ENCODE peak calls at places on chromosomes 11 and 22, in nine cellular contexts. N, R, X, A, H, V, K, B and Y are unnamed samples.

GRCh38 chr11:15815246-15816209 is 540.8 kb downstream of the SOX6 start:
- DNase-seq in K (no peak), N (peak; percentile 76), V (no peak), H (no peak), A (peak; percentile 46), B (no peak), X (no peak), R (peak; percentile 52), Y (no peak)

GRCh38 chr11:44658451-44658850 is 68.3 kb upstream of the TSPAN18 start:
- DNase-seq in H (no peak), K (peak; percentile 25), R (no peak), X (no peak), N (peak; percentile 35), V (peak; percentile 37), A (no peak), B (peak; percentile 13), Y (no peak)

GRCh38 chr11:35274909-35275807 is 136.2 kb downstream of the CD44 start:
- DNase-seq in R (no peak), K (no peak), N (no peak), V (no peak), H (peak; percentile 88), A (peak; percentile 57), B (no peak), X (no peak), Y (no peak)

GRCh38 chr22:19109198-19110063 is 12.8 kb downstream of the DGCR2 start:
- DNase-seq in H (peak; percentile 26), K (no peak), N (peak; percentile 90), V (peak; percentile 87), B (peak; percentile 64), R (peak; percentile 48), A (no peak), X (no peak), Y (peak; percentile 56)

GRCh38 chr11:6618117-6619020 is 853 bp downstream of the TPP1 start:
- DNase-seq in V (peak; percentile 34), R (peak; percentile 83), X (peak; percentile 82), N (peak; percentile 87), B (peak; percentile 90), K (peak; percentile 80), H (no peak), A (peak; percentile 60), Y (peak; percentile 35)

GRCh38 chr11:1652778-1653540 is 23.4 kb downstream of the KRTAP5-5 start:
- DNase-seq in V (peak; percentile 78), N (peak; percentile 57), A (peak; percentile 78), H (peak; percentile 94), R (peak; percentile 22), X (peak; percentile 92), K (peak; percentile 41), B (peak; percentile 29), Y (no peak)

GRCh38 chr11:64590763-64591221 is at the start of gene SLC22A12:
- DNase-seq in N (no peak), V (no peak), R (no peak), B (no peak), X (peak; percentile 57), K (no peak), A (no peak), H (peak; percentile 72), Y (no peak)

GRCh38 chr11:60858731-60859464 is 3.1 kb upstream of the PTGDR2 start:
- DNase-seq in K (no peak), V (no peak), N (no peak), R (no peak), A (no peak), X (peak; percentile 46), H (peak; percentile 45), B (no peak), Y (no peak)

GRCh38 chr11:70405679-70406395 is 7.5 kb downstream of the CTTN start:
- DNase-seq in H (no peak), A (no peak), R (no peak), X (no peak), N (no peak), B (no peak), K (no peak), V (no peak), Y (no peak)

GRCh38 chr11:46127150-46127638 is 5.9 kb upstream of the PHF21A start:
- DNase-seq in H (no peak), K (peak; percentile 46), A (peak; percentile 57), N (peak; percentile 81), X (no peak), R (peak; percentile 40), V (peak; percentile 70), B (peak; percentile 49), Y (no peak)

GRCh38 chr11:13669544-13670488 is 1.3 kb downstream of the FAR1 start:
- DNase-seq in B (no peak), R (no peak), K (no peak), V (peak; percentile 14), H (no peak), A (no peak), N (peak; percentile 26), X (no peak), Y (no peak)

GRCh38 chr22:31083377-31083768 is 2.3 kb downstream of the SMTN start:
- DNase-seq in V (no peak), N (no peak), B (no peak), K (no peak), X (peak; percentile 80), H (no peak), A (peak; percentile 82), R (no peak), Y (no peak)

GRCh38 chr11:120883404-120884135 is 140.3 kb upstream of the TBCEL start:
- DNase-seq in N (peak; percentile 56), A (no peak), V (no peak), K (no peak), R (peak; percentile 79), B (peak; percentile 54), H (peak; percentile 87), X (peak; percentile 81), Y (peak; percentile 12)

GRCh38 chr11:47003180-47003877 is 66.8 kb downstream of the CSTPP1 start:
- DNase-seq in B (no peak), N (no peak), V (no peak), H (no peak), R (no peak), X (no peak), K (no peak), A (no peak), Y (no peak)

GRCh38 chr22:43921361-43921760 is 2.2 kb upstream of the PNPLA3 start:
- DNase-seq in K (peak; percentile 65), R (peak; percentile 93), V (no peak), N (peak; percentile 52), H (no peak), X (no peak), B (peak; percentile 77), A (no peak), Y (peak; percentile 26)

GRCh38 chr11:124920870-124921609 is 2.0 kb downstream of the HEPN1 start:
- DNase-seq in X (peak; percentile 94), V (peak; percentile 86), R (peak; percentile 55), N (peak; percentile 68), K (peak; percentile 67), A (peak; percentile 60), B (peak; percentile 47), H (peak; percentile 90), Y (no peak)

GRCh38 chr11:24155792-24156191 is 341.1 kb upstream of the LUZP2 start:
- DNase-seq in A (no peak), B (no peak), X (no peak), V (no peak), N (no peak), K (no peak), R (no peak), H (no peak), Y (no peak)

GRCh38 chr11:34869425-34869824 is 46.8 kb downstream of the APIP start:
- DNase-seq in A (no peak), X (no peak), K (no peak), R (no peak), B (no peak), V (no peak), H (no peak), N (no peak), Y (no peak)

GRCh38 chr11:100855466-100856067 is 168.5 kb downstream of the ARHGAP42 start:
- DNase-seq in N (peak; percentile 81), R (peak; percentile 62), K (no peak), A (no peak), V (no peak), H (no peak), B (peak; percentile 68), X (no peak), Y (no peak)

GRCh38 chr22:50734986-50735738 is 2.8 kb upstream of the ACR start:
- DNase-seq in R (no peak), K (no peak), V (no peak), H (peak; percentile 35), A (peak; percentile 9), X (peak; percentile 28), B (no peak), N (no peak), Y (no peak)

GRCh38 chr11:12182650-12183511 is 72.5 kb downstream of the MICAL2 start:
- DNase-seq in V (no peak), X (peak; percentile 81), R (peak; percentile 99), A (no peak), K (peak; percentile 97), B (peak; percentile 98), H (peak; percentile 83), N (peak; percentile 99), Y (peak; percentile 98)
- H3K4me3 ChIP-seq in V (no peak overlapping the region), X (no peak overlapping the region), R (no peak overlapping the region), A (no peak overlapping the region), K (no peak overlapping the region), B (no peak overlapping the region), H (no peak overlapping the region), N (no peak overlapping the region), Y (no peak overlapping the region)

DNA sequence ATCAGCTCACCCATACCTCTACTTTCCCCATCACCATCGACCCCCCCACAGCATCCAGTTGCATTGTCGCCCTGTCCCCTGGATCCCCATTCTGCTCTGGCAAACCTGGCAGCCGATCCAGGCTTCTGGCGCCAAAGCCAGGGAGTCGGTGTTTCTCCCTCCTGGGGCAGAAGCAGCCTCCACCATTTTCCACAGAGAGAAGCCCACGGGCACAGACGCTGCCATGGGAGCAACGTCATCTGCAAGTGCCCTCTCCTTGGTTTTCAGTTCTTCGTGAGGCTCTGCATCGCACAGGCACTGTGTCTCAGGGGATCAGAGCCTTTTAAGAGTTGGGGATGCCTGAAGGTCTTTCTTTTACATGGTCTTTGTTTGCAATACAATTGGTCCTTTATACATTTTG is 2.3 kb downstream of the YPEL4 start:
- DNase-seq in A (no peak), B (no peak), X (no peak), H (no peak), N (no peak), V (no peak), R (no peak), K (no peak), Y (no peak)
- H3K4me3 ChIP-seq in A (no peak overlapping the region), B (no peak overlapping the region), X (no peak overlapping the region), H (no peak overlapping the region), N (no peak overlapping the region), V (no peak overlapping the region), R (no peak overlapping the region), K (no peak overlapping the region), Y (peak overlapping the region; percentile 23)

GRCh38 chr11:17385926-17386325 is 2.5 kb downstream of the KCNJ11 start:
- DNase-seq in V (no peak), N (no peak), X (no peak), K (no peak), H (no peak), A (no peak), R (no peak), B (no peak), Y (no peak)
- H3K4me3 ChIP-seq in V (no peak overlapping the region), N (no peak overlapping the region), X (no peak overlapping the region), K (no peak overlapping the region), H (no peak overlapping the region), A (no peak overlapping the region), R (no peak overlapping the region), B (no peak overlapping the region), Y (no peak overlapping the region)

DNA sequence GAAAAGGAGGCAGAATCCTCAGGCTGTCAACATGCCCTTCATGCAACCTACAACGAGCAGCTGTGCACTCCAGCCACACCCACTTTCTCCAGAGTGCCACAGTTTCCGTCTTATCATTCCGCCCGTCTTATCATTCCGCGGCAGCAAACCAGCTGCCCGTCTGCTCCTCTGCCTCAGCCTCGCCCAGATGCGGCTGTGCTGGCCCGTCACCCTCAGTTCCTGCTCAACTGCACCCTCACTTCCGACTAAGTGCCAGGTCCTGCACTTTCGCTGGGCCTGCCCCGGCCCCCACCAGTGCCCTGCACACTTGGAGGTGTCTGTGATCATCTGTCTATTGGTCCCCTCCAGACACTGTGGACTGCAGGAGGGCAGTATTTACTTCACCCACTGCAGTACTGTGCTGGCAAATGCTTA is 43.7 kb downstream of the MICAL3 start:
- DNase-seq in N (peak; percentile 30), H (no peak), B (peak; percentile 48), A (peak; percentile 81), K (no peak), X (no peak), R (no peak), V (peak; percentile 58), Y (no peak)
- H3K4me3 ChIP-seq in N (no peak overlapping the region), H (no peak overlapping the region), B (peak overlapping the region; percentile 3), A (no peak overlapping the region), K (no peak overlapping the region), X (no peak overlapping the region), R (peak overlapping the region; percentile 23), V (peak overlapping the region; percentile 19), Y (no peak overlapping the region)